ENCODE peak calls at places on chromosomes 13 and 19, in five cellular contexts. C is tibial nerve, W is GM12878, U is Peyer's patch, H is heart right ventricle. P is an unnamed sample. For H3K4me1, the result is how much of the 10 kb centered on the place peaks cover.

GRCh38 chr19:40872209-40872608 is 9.8 kb downstream of the CYP2A7 start:
- DNase-seq in H (no peak), C (no peak), W (no peak), U (no peak), P (no peak)

GRCh38 chr13:85565652-85566051 is 233.6 kb downstream of the SLITRK6 start:
- DNase-seq in H (no peak), U (no peak), C (no peak), W (no peak), P (no peak)

GRCh38 chr19:31264379-31264778 is 84.9 kb downstream of the TSHZ3 start:
- DNase-seq in U (no peak), H (no peak), C (no peak), W (no peak), P (no peak)

GRCh38 chr19:12244370-12244769 is 50.3 kb downstream of the ZNF44 start:
- DNase-seq in H (no peak), U (no peak), W (no peak), C (no peak), P (no peak)

GRCh38 chr13:113816248-113816924 is 47.5 kb downstream of the GAS6 start:
- DNase-seq in U (no peak), H (no peak), W (no peak), C (no peak), P (no peak)

GRCh38 chr13:113187263-113187669 is 21.2 kb downstream of the PCID2 start:
- DNase-seq in C (peak), W (no peak), H (peak), U (no peak), P (peak)

GRCh38 chr19:29532956-29533355 is 7.2 kb downstream of the VSTM2B start:
- DNase-seq in W (no peak), H (no peak), C (no peak), U (no peak), P (peak)

GRCh38 chr13:95741584-95742563 is 64.9 kb downstream of the DNAJC3 start:
- DNase-seq in U (no peak), H (no peak), C (no peak), W (no peak), P (no peak)

GRCh38 chr19:33311326-33311682 is 9.0 kb upstream of the CEBPA start:
- DNase-seq in W (no peak), C (no peak), U (no peak), H (no peak), P (no peak)
- TF ChIP-seq CTCF in W (peak), C (no peak), U (no peak), H (no peak), P (no peak)

GRCh38 chr19:18831524-18832330 is at the start of gene UPF1:
- DNase-seq in H (peak), W (no peak), C (peak), U (peak), P (peak)

GRCh38 chr19:18832331-18833140 is 777 bp downstream of the UPF1 start:
- DNase-seq in W (no peak), U (peak), H (no peak), C (no peak), P (no peak)

GRCh38 chr19:18833849-18834643 is 2.3 kb downstream of the UPF1 start:
- DNase-seq in C (no peak), U (no peak), H (no peak), W (no peak), P (no peak)

GRCh38 chr19:18834644-18834984 is 2.9 kb downstream of the UPF1 start:
- DNase-seq in W (no peak), C (no peak), H (no peak), U (no peak), P (no peak)

DNA sequence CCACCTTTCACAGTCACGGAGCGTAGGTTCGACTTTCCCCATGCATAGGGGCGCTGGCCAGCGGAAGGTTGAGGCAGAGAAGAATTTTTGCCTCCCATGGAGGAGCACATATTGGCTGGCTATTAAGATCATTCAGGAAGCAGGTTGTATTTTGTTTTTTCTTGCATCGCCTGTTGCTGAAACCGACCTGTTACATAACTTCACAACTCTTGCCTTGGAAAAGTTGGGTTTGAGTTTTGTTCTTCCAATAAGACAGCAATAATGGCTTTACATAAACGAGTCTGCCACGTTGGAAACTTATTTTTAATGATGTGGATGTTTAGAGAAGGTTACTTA is 1.4 kb downstream of the UPF1 start:
- DNase-seq in H (no peak), U (no peak), W (no peak), C (no peak), P (no peak)
- H3K4me1 ChIP-seq in H (half or more), U (under half), W (under half), C (under half), P (under half)

GRCh38 chr19:1753730-1754442 is 580 bp downstream of the ONECUT3 start:
- DNase-seq in U (no peak), C (no peak), W (no peak), H (no peak), P (no peak)
- TF ChIP-seq CTCF in U (no peak), C (no peak), W (no peak), H (no peak), P (no peak)

GRCh38 chr13:33115274-33115673 is 99.1 kb downstream of the KL start:
- DNase-seq in U (no peak), H (no peak), C (no peak), W (no peak), P (no peak)
- H3K4me1 ChIP-seq in U (under half), H (under half), C (under half), W (under half), P (under half)

DNA sequence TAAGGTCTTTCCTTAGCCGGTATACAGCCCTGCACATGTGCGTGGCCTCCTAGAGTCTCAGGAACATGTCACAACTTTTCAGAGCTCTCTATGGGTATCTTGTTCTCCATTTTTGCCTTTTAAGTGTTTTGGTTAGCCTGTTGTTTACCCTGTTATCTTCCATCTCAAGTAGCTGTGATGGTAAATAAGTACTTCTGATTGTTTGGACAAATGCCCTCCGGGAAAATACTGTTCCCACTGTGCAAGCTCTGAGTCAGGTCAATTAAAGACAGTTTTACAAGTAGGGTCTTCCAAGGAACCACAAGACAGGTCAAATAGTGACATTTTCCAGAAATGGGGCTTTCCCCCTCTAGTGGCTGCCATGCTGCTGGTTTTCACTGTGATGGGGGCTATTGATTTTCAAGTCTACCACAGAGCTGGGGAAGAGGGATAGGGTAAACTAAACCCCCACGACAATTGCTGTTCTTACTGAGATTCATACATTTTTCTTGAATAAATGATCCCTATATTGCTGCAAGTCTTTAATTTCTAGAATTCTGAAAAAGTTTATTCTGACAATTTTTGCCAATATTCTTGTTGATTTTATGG is 109.5 kb downstream of the TM9SF2 start:
- DNase-seq in W (no peak), U (no peak), C (no peak), H (no peak), P (no peak)
- TF ChIP-seq CTCF in W (no peak), U (no peak), C (no peak), H (no peak), P (no peak)

DNA sequence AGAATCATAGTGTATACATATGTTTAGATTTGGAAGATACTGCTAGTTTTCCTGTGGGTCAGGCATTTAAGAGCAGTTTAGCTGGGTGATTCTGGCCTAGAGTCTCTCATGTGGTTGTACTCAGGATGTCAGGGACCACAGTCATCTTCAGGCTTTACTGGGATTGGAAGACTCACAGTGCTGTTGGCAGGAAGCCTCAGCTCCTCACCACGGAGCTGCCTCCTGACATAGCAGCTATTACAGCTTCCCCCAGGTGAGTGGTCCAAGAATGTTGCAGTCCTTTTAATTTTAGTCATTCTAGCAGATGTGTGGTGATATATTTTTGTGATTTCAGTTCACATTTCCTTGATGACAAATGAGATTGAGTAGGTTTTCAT is 16.9 kb upstream of the GPR18 start:
- DNase-seq in U (no peak), H (no peak), C (no peak), W (no peak), P (no peak)
- H3K4me1 ChIP-seq in U (under half), H (under half), C (under half), W (under half), P (under half)

GRCh38 chr19:48591021-48591420 is 15.5 kb upstream of the SPACA4 start:
- DNase-seq in U (no peak), H (no peak), W (no peak), C (no peak), P (no peak)
- TF ChIP-seq CTCF in U (no peak), H (no peak), W (no peak), C (no peak), P (no peak)

GRCh38 chr13:33640832-33641231 is 177.1 kb upstream of the RFC3 start:
- DNase-seq in H (no peak), C (no peak), W (no peak), U (no peak), P (no peak)
- H3K4me1 ChIP-seq in H (under half), C (under half), W (under half), U (under half), P (under half)

P was measured in ascending aorta.